ENCODE peak calls at places on chromosomes 6 and 20, in four cellular contexts. B, A, R and L are unnamed samples. For H3K36me3, the result is how much of the 10 kb centered on the place peaks cover.

GRCh38 chr20:56676001-56676400 is 46.9 kb downstream of the TFAP2C start:
- DNase-seq in A (no peak), B (no peak), R (no peak), L (no peak)

GRCh38 chr6:115982453-115982852 is 78.2 kb downstream of the FRK start:
- DNase-seq in R (peak), A (no peak), B (no peak), L (no peak)

GRCh38 chr6:42368156-42368555 is 83.6 kb downstream of the TRERF1 start:
- DNase-seq in A (no peak), B (no peak), R (no peak), L (no peak)

GRCh38 chr6:2792330-2792729 is 27.1 kb downstream of the WRNIP1 start:
- DNase-seq in A (no peak), R (no peak), B (peak), L (no peak)

GRCh38 chr6:98047881-98048280 is 764.9 kb upstream of the MMS22L start:
- DNase-seq in R (no peak), B (no peak), A (no peak), L (no peak)

GRCh38 chr20:35539756-35540212 is 2.1 kb upstream of the ERGIC3 start:
- DNase-seq in A (no peak), R (peak), B (no peak), L (peak)

GRCh38 chr6:25882066-25882496 is 8.0 kb upstream of the SLC17A3 start:
- DNase-seq in R (no peak), A (peak), B (no peak), L (no peak)

GRCh38 chr20:15240801-15241200 is 903.4 kb upstream of the FLRT3 start:
- DNase-seq in A (no peak), R (no peak), B (no peak), L (no peak)

GRCh38 chr20:2156666-2157624 is 55.3 kb downstream of the STK35 start:
- DNase-seq in A (no peak), B (no peak), R (peak), L (no peak)

GRCh38 chr6:15658345-15658744 is 4.5 kb downstream of the DTNBP1 start:
- DNase-seq in A (no peak), B (no peak), R (no peak), L (peak)

GRCh38 chr6:24402697-24403500 is at the start of gene MRS2:
- DNase-seq in R (peak), B (peak), A (peak), L (peak)

GRCh38 chr20:19974621-19975435 is 42.3 kb upstream of the NAA20 start:
- DNase-seq in B (no peak), A (no peak), R (no peak), L (no peak)

GRCh38 chr6:142893088-142893487 is 51.9 kb downstream of the HIVEP2 start:
- DNase-seq in B (no peak), R (no peak), A (no peak), L (no peak)

GRCh38 chr6:131058236-131058635 is 4.8 kb downstream of the EPB41L2 start:
- DNase-seq in B (no peak), R (no peak), A (no peak), L (no peak)

GRCh38 chr6:99739526-99739925 is 132.9 kb downstream of the PRDM13 start:
- DNase-seq in B (no peak), A (no peak), R (no peak), L (no peak)

GRCh38 chr6:27505209-27506027 is 32.5 kb upstream of the ZNF184 start:
- DNase-seq in R (peak), A (peak), B (peak), L (peak)

GRCh38 chr6:138330763-138331162 is 46.9 kb upstream of the SMIM28 start:
- DNase-seq in B (no peak), R (no peak), A (no peak), L (no peak)

GRCh38 chr6:38171997-38172738 is 352.6 kb downstream of the ZFAND3 start:
- DNase-seq in R (no peak), B (no peak), A (no peak), L (no peak)

GRCh38 chr20:815914-816606 is 17.5 kb upstream of the FAM110A start:
- DNase-seq in A (peak), B (peak), R (peak), L (no peak)

GRCh38 chr6:21694168-21694567 is 100.6 kb downstream of the SOX4 start:
- DNase-seq in A (no peak), R (no peak), B (no peak), L (no peak)

GRCh38 chr6:166592818-166593217 is 6.3 kb upstream of the RAMACL start:
- DNase-seq in B (no peak), R (no peak), A (no peak), L (no peak)

GRCh38 chr20:25195014-25195961 is at the start of gene ENTPD6:
- DNase-seq in B (peak), A (no peak), R (peak), L (peak)

GRCh38 chr6:44100088-44100550 is 27.1 kb downstream of the MRPL14 start:
- DNase-seq in B (no peak), R (peak), A (no peak), L (no peak)

GRCh38 chr6:111087871-111088667 is 766 bp downstream of the SLC16A10 start:
- DNase-seq in R (peak), B (peak), A (no peak), L (no peak)

GRCh38 chr6:104771258-104771832 is 88.4 kb downstream of the HACE1 start:
- DNase-seq in B (no peak), R (peak), A (no peak), L (no peak)

GRCh38 chr6:159759645-159760044 is 2.2 kb upstream of the ACAT2 start:
- DNase-seq in R (no peak), A (no peak), B (no peak), L (no peak)

GRCh38 chr6:158799051-158799792 is 19.9 kb downstream of the EZR start:
- DNase-seq in B (no peak), A (no peak), R (peak), L (no peak)

GRCh38 chr20:37902504-37903313 is at the start of gene VSTM2L:
- DNase-seq in B (no peak), A (no peak), R (no peak), L (no peak)

GRCh38 chr20:5065489-5066383 is 54.0 kb downstream of the PCNA start:
- DNase-seq in B (peak), R (peak), A (no peak), L (no peak)

GRCh38 chr6:90413396-90413795 is 116.8 kb upstream of the BACH2 start:
- DNase-seq in A (no peak), R (no peak), B (no peak), L (no peak)

DNA sequence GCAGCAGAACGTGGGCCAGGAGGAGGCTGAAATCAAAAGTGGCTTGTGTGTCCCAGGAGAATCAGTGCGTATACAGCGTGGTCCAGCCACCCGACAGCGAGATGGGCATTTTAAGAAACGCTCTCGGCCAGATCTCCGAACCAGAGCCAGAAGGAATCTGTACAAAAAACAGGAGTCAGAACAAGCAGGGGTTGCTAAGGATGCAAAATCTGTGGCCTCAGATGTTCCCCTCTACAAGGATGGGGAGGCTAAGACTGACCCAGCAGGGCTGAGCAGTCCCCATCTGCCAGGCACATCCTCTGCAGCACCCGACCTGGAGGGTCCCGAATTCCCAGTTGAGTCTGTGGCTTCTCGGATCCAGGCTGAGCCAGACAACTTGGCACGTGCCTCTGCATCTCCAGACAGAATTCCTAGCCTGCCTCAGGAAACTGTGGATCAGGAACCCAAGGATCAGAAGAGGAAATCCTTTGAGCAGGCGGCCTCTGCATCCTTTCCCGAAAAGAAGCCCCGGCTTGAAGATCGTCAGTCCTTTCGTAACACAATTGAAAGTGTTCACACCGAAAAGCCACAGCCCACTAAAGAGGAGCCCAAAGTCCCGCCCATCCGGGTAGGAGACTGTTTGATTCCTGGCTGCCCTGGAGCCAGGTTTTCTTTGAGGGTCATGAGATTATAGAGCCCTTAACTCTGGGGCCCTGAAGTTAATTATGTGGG is 75.3 kb downstream of the ASXL1 start:
- DNase-seq in R (no peak), A (no peak), B (no peak), L (no peak)
- H3K36me3 ChIP-seq in R (half or more), A (under half), B (half or more), L (half or more)

GRCh38 chr6:113690255-113690956 is 166.7 kb upstream of the MARCKS start:
- DNase-seq in B (no peak), R (peak), A (no peak), L (peak)
- TF ChIP-seq SP1 in B (peak), R (no peak), A (no peak), L (no peak)

GRCh38 chr6:149809798-149810197 is 54.4 kb downstream of the LRP11 start:
- DNase-seq in A (no peak), B (no peak), R (no peak), L (no peak)
- H3K36me3 ChIP-seq in A (under half), B (under half), R (under half), L (under half)

GRCh38 chr6:167684276-167685104 is 142.2 kb upstream of the AFDN start:
- DNase-seq in R (no peak), A (no peak), B (no peak), L (no peak)
- TF ChIP-seq SP1 in R (no peak), A (no peak), B (no peak), L (no peak)

GRCh38 chr20:42255820-42256219 is 637.6 kb upstream of the CHD6 start:
- DNase-seq in B (no peak), A (no peak), R (no peak), L (no peak)
- H3K36me3 ChIP-seq in B (under half), A (under half), R (under half), L (under half)